ENCODE peak calls at places on chromosomes 11 and 22, in five cellular contexts. V, Z, D, R and N are unnamed samples.
A peak's percentile ranks its signal among the peaks of the same experiment; 100 is the strongest.

GRCh38 chr11:59706518-59707285 is 6.9 kb downstream of the OR10V1 start:
- DNase-seq in Z (no peak), V (no peak), R (no peak), D (peak; percentile 50), N (no peak)

GRCh38 chr22:40071720-40072119 is 77.0 kb downstream of the FAM83F start:
- DNase-seq in Z (no peak), D (no peak), V (no peak), R (no peak), N (no peak)

GRCh38 chr22:20585640-20586402 is 78.4 kb downstream of the MED15 start:
- DNase-seq in D (no peak), V (no peak), R (no peak), Z (no peak), N (no peak)

GRCh38 chr22:23500508-23501208 is 79.4 kb downstream of the IGLL1 start:
- DNase-seq in D (no peak), V (no peak), Z (no peak), R (no peak), N (no peak)

GRCh38 chr11:92104349-92104748 is 120.3 kb upstream of the FAT3 start:
- DNase-seq in Z (no peak), R (no peak), V (no peak), D (no peak), N (no peak)

GRCh38 chr11:77519847-77520246 is 46.0 kb upstream of the PAK1 start:
- DNase-seq in Z (no peak), D (no peak), R (peak; percentile 19), V (no peak), N (no peak)

GRCh38 chr22:35622132-35622913 is 5.2 kb upstream of the MB start:
- DNase-seq in R (peak; percentile 63), D (no peak), Z (no peak), V (no peak), N (no peak)

GRCh38 chr11:9535189-9535781 is 38.2 kb upstream of the WEE1 start:
- DNase-seq in D (peak; percentile 44), R (peak; percentile 89), V (peak; percentile 25), Z (peak; percentile 71), N (peak; percentile 51)

GRCh38 chr11:75280770-75281468 is 40.3 kb downstream of the TPBGL start:
- DNase-seq in R (no peak), V (no peak), Z (no peak), D (no peak), N (no peak)

GRCh38 chr11:107563702-107564101 is 1.8 kb downstream of the ALKBH8 start:
- DNase-seq in Z (peak; percentile 49), R (no peak), D (peak; percentile 72), V (no peak), N (peak; percentile 29)

GRCh38 chr22:22026157-22026831 is 43.7 kb upstream of the TOP3B start:
- DNase-seq in D (no peak), V (peak; percentile 64), Z (peak; percentile 4), R (no peak), N (no peak)

GRCh38 chr11:65391007-65391406 is 4.6 kb downstream of the FRMD8 start:
- DNase-seq in V (no peak), R (peak; percentile 40), Z (peak; percentile 21), D (no peak), N (no peak)

GRCh38 chr22:48335442-48336139 is 1492.1 kb downstream of the BRD1 start:
- DNase-seq in D (no peak), Z (no peak), V (no peak), R (no peak), N (no peak)

GRCh38 chr22:46052331-46052771 is 75.4 kb upstream of the WNT7B start:
- DNase-seq in R (peak; percentile 3), D (no peak), Z (no peak), V (no peak), N (no peak)

GRCh38 chr11:108453207-108453835 is 14.0 kb downstream of the C11orf65 start:
- DNase-seq in D (no peak), Z (no peak), R (no peak), V (no peak), N (no peak)

GRCh38 chr11:116072776-116073175 is 568.6 kb upstream of the CADM1 start:
- DNase-seq in D (no peak), Z (peak; percentile 49), R (peak; percentile 55), V (no peak), N (no peak)

GRCh38 chr11:73156686-73157085 is 14.6 kb upstream of the FCHSD2 start:
- DNase-seq in R (no peak), V (no peak), Z (no peak), D (no peak), N (no peak)

GRCh38 chr11:116640641-116641402 is 132.0 kb downstream of the BUD13 start:
- DNase-seq in D (no peak), R (no peak), Z (no peak), V (no peak), N (no peak)

GRCh38 chr11:8086001-8086479 is 5.0 kb downstream of the TUB start:
- DNase-seq in Z (peak; percentile 34), V (no peak), R (no peak), D (no peak), N (no peak)

GRCh38 chr22:48755332-48755949 is 1072.2 kb downstream of the BRD1 start:
- DNase-seq in V (no peak), R (no peak), Z (no peak), D (no peak), N (no peak)

GRCh38 chr11:102254047-102254446 is 63.2 kb upstream of the BIRC3 start:
- DNase-seq in D (peak; percentile 46), R (peak; percentile 21), Z (peak; percentile 56), V (no peak), N (no peak)

GRCh38 chr11:17439316-17439782 is 37.3 kb downstream of the ABCC8 start:
- DNase-seq in D (no peak), V (no peak), R (no peak), Z (no peak), N (peak; percentile 86)

GRCh38 chr22:35437038-35437437 is 37.1 kb downstream of the MCM5 start:
- DNase-seq in D (peak; percentile 38), V (no peak), Z (peak; percentile 66), R (no peak), N (no peak)

GRCh38 chr22:27851974-27852713 is 50.6 kb upstream of the MN1 start:
- DNase-seq in V (no peak), R (no peak), D (no peak), Z (no peak), N (peak; percentile 52)

GRCh38 chr11:107583629-107584195 is 7.2 kb upstream of the ELMOD1 start:
- DNase-seq in Z (no peak), V (no peak), R (no peak), D (no peak), N (no peak)

GRCh38 chr11:43985386-43985752 is 42.9 kb downstream of the C11orf96 start:
- DNase-seq in Z (no peak), V (no peak), R (no peak), D (no peak), N (no peak)

GRCh38 chr11:43982421-43982820 is 40.0 kb downstream of the C11orf96 start:
- DNase-seq in D (no peak), V (no peak), Z (no peak), R (no peak), N (no peak)

GRCh38 chr11:43984039-43984438 is 41.6 kb downstream of the C11orf96 start:
- DNase-seq in R (no peak), Z (no peak), V (no peak), D (no peak), N (no peak)

GRCh38 chr11:43984519-43985385 is 42.3 kb downstream of the C11orf96 start:
- DNase-seq in V (no peak), R (no peak), D (no peak), Z (no peak), N (peak; percentile 80)

GRCh38 chr11:43983221-43983795 is 40.9 kb downstream of the C11orf96 start:
- DNase-seq in R (no peak), D (no peak), V (no peak), Z (no peak), N (no peak)
- TF ChIP-seq SP1 in R (no peak), D (no peak), V (no peak), Z (no peak), N (no peak)

DNA sequence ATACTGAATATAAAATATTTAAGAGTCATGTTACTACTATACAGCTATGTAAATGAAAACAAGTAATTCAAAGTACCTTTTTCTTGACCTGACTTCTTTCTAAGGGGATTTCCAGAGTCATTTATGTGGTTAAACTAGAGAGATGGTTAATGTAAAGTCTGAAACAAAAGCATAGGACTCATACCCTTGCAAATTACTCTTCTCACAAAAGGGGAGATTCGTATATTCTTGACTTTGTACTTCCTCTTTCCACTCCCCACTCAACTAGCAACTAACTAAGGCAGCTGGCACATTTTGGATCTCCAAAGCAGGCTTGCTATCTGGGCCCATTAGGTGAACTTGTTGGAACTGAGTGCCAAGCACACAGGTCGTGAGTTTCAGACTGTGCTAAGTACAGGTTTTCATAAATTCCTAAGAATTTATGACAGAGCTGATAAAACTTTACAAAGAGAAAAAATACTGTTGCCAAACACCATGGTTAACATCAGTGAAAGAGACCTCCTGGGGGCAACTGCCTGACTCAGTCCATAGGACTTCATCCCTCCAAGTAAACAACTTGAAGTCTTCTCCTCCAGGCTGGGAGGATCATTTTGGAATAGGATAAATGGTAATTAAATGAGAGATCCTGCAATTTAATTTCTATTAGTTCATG is 77.0 kb upstream of the DDI1 start:
- DNase-seq in Z (no peak), V (peak; percentile 83), D (no peak), R (no peak), N (no peak)
- TF ChIP-seq SP1 in Z (no peak), V (no peak), D (no peak), R (no peak), N (no peak)

DNA sequence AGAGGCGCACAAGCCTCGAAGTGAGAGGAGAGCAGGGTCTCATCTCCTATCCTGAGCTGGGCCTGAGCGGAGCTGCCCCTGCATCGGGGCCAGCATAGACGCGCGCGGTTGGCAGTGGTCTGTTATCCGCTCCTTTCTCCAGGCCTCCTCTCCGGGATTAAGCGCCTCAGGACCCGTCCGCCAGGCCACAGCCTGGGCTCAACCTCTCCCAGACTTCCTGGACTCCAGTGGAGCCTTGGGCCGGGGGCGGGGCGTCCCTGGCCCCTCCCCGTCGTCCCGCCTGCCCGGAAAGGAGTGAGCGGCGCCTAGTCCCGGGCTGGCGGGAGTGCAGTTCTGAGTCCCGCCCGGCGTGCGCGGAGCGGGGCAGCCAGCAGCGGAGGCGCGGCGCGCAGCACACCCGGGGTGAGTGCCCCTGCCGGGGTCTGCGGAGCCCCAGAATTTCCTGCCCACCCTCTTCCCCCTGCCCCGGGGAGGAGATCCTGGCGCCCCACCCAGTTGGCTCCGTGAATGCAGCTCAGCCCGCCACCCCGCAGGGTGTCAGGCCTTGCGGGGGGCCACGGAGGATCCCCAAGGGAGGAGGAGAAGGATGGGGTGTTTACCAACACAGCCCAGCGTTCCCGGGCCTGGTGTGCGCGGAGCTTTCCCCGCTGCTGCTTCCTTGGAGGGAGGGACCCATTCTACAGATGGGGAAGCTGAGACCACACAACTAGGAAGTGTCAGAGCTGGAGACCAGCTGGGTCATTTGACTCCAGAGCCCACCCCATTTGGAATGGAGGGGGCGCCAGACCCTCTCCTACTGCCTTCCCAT is at the start of gene TCIRG1:
- DNase-seq in D (peak; percentile 49), V (peak; percentile 15), Z (peak; percentile 82), R (peak; percentile 73), N (peak; percentile 79)
- TF ChIP-seq SP1 in D (no peak), V (peak; percentile 7), Z (no peak), R (peak; percentile 56), N (no peak)

DNA sequence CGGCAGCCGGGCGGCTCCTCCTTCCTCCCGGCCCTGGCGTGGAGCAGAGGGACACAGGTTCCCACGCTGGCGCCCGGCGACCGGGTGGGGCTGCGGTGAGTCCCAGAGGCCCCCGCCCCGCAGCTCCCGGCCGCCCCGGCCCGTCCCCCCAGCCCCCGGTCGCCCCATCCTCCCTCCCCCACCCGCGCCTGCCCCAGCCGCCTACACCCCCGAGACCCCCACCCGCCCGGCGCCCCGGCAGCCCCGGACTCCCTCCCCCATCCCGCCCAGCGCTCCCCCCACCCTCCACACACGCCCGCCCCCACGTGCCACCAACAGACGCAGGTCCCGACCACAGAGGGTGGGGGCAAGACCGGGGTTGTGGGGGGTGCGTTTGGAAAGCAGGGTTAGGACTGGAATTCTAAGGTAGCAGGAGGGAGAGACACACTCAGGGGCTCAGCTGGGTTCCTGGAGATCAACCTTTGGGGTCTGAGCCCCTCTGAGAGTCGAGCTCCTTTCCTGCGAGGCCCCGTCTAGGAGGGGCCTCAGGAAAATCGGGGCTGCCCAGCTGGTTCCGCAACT is 299 bp downstream of the PGGHG start:
- DNase-seq in D (no peak), Z (no peak), V (no peak), R (peak; percentile 11), N (no peak)
- TF ChIP-seq SP1 in D (no peak), Z (no peak), V (no peak), R (no peak), N (no peak)